ENCODE peak calls at places on chromosome 17, in ten cellular contexts. One of them, this sample, is unnamed.

GRCh38 chr17:71302721-71303549 is 817.9 kb upstream of the SOX9 start:
- DNase-seq in effector memory CD4-positive, alpha-beta T cell: no peak
- DNase-seq in GM23338: no peak
- DNase-seq in psoas muscle: no peak
- DNase-seq in aorta: no peak
- DNase-seq in heart right ventricle: no peak
- DNase-seq in ascending aorta: no peak
- DNase-seq in mammary epithelial cell: peak; percentile 93
- DNase-seq in lower lobe of right lung: no peak
- DNase-seq in brain microvascular endothelial cell: no peak
- DNase-seq in this sample: no peak

GRCh38 chr17:41906465-41907184 is 12.1 kb downstream of the ACLY start:
- DNase-seq in aorta: no peak
- DNase-seq in ascending aorta: no peak
- DNase-seq in effector memory CD4-positive, alpha-beta T cell: no peak
- DNase-seq in heart right ventricle: no peak
- DNase-seq in mammary epithelial cell: no peak
- DNase-seq in lower lobe of right lung: no peak
- DNase-seq in psoas muscle: no peak
- DNase-seq in GM23338: no peak
- DNase-seq in brain microvascular endothelial cell: no peak
- DNase-seq in this sample: no peak

GRCh38 chr17:29617125-29617480 is 5.6 kb downstream of the CORO6 start:
- DNase-seq in heart right ventricle: peak; percentile 56
- DNase-seq in effector memory CD4-positive, alpha-beta T cell: peak; percentile 79
- DNase-seq in mammary epithelial cell: no peak
- DNase-seq in lower lobe of right lung: peak; percentile 88
- DNase-seq in ascending aorta: peak; percentile 90
- DNase-seq in brain microvascular endothelial cell: peak; percentile 60
- DNase-seq in aorta: peak; percentile 92
- DNase-seq in GM23338: peak; percentile 95
- DNase-seq in psoas muscle: peak; percentile 78
- DNase-seq in this sample: peak; percentile 44

GRCh38 chr17:62862251-62862650 is 54.1 kb upstream of the MARCHF10 start:
- DNase-seq in brain microvascular endothelial cell: no peak
- DNase-seq in mammary epithelial cell: peak; percentile 57
- DNase-seq in psoas muscle: no peak
- DNase-seq in ascending aorta: no peak
- DNase-seq in lower lobe of right lung: no peak
- DNase-seq in aorta: no peak
- DNase-seq in GM23338: no peak
- DNase-seq in effector memory CD4-positive, alpha-beta T cell: no peak
- DNase-seq in heart right ventricle: no peak
- DNase-seq in this sample: no peak

GRCh38 chr17:56325561-56325960 is 172.3 kb downstream of the ANKFN1 start:
- DNase-seq in brain microvascular endothelial cell: no peak
- DNase-seq in mammary epithelial cell: no peak
- DNase-seq in ascending aorta: no peak
- DNase-seq in lower lobe of right lung: no peak
- DNase-seq in heart right ventricle: no peak
- DNase-seq in aorta: no peak
- DNase-seq in psoas muscle: no peak
- DNase-seq in GM23338: peak; percentile 13
- DNase-seq in effector memory CD4-positive, alpha-beta T cell: no peak
- DNase-seq in this sample: no peak

GRCh38 chr17:4631836-4632582 is 9.5 kb downstream of the ALOX15 start:
- DNase-seq in brain microvascular endothelial cell: peak; percentile 33
- DNase-seq in aorta: no peak
- DNase-seq in psoas muscle: no peak
- DNase-seq in ascending aorta: peak; percentile 15
- DNase-seq in heart right ventricle: no peak
- DNase-seq in mammary epithelial cell: no peak
- DNase-seq in lower lobe of right lung: no peak
- DNase-seq in GM23338: peak; percentile 78
- DNase-seq in effector memory CD4-positive, alpha-beta T cell: no peak
- DNase-seq in this sample: no peak

GRCh38 chr17:55642741-55643140 is 79.9 kb downstream of the TMEM100 start:
- DNase-seq in aorta: no peak
- DNase-seq in brain microvascular endothelial cell: no peak
- DNase-seq in mammary epithelial cell: no peak
- DNase-seq in ascending aorta: no peak
- DNase-seq in heart right ventricle: no peak
- DNase-seq in psoas muscle: no peak
- DNase-seq in GM23338: no peak
- DNase-seq in effector memory CD4-positive, alpha-beta T cell: no peak
- DNase-seq in lower lobe of right lung: no peak
- DNase-seq in this sample: no peak

GRCh38 chr17:31373150-31374082 is 18.1 kb upstream of the RAB11FIP4 start:
- DNase-seq in effector memory CD4-positive, alpha-beta T cell: no peak
- DNase-seq in heart right ventricle: no peak
- DNase-seq in brain microvascular endothelial cell: peak; percentile 59
- DNase-seq in mammary epithelial cell: peak; percentile 39
- DNase-seq in lower lobe of right lung: no peak
- DNase-seq in ascending aorta: no peak
- DNase-seq in GM23338: peak; percentile 74
- DNase-seq in psoas muscle: no peak
- DNase-seq in aorta: no peak
- DNase-seq in this sample: no peak

DNA sequence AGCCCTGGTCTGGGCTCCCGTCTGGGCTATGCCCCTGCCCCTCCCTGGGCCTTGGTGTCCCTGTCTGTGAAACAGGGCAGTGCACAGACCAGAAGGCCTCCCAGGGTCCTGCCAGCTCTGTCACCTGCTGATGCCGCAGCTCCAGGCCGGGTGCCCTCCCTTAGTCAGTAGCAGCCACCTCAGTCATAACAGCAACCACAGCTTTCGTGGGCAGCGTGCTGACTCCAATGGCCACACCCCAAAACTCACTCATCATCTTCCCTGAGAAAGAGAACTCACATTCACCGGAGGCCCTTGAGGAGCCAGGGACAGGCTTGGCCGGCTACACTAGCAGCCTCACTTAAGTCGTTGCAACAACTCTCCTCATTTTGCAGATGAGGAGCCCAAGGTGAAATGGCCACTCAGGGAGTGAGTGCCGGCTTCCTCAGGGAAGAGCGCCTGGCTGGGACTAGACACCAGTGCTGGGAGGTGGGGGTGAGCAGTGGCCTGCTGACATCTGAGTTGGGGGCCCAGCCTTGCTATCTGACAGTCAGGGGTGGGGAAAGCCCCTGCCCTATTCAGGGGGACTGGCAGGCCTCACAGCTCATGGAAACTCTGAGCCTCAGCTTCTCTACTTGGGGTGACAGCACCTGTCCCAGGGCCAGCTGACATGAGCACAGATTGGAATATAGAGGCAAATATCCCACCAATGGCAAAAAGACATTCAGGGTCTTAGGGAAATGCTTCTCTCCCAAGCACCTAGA is 22.6 kb downstream of the SLC5A10 start:
- DNase-seq in ascending aorta: no peak
- DNase-seq in heart right ventricle: no peak
- DNase-seq in brain microvascular endothelial cell: no peak
- DNase-seq in aorta: no peak
- DNase-seq in mammary epithelial cell: peak; percentile 56
- DNase-seq in lower lobe of right lung: no peak
- DNase-seq in effector memory CD4-positive, alpha-beta T cell: no peak
- DNase-seq in GM23338: no peak
- DNase-seq in psoas muscle: no peak
- DNase-seq in this sample: no peak
- H3K36me3 ChIP-seq in ascending aorta: peaks cover 21% of the 10 kb centered on the region
- H3K36me3 ChIP-seq in heart right ventricle: no peaks in the 10 kb centered on the region
- H3K36me3 ChIP-seq in brain microvascular endothelial cell: peaks cover 10% of the 10 kb centered on the region
- H3K36me3 ChIP-seq in aorta: peaks cover 18% of the 10 kb centered on the region
- H3K36me3 ChIP-seq in mammary epithelial cell: peaks cover 2% of the 10 kb centered on the region
- H3K36me3 ChIP-seq in lower lobe of right lung: peaks cover 18% of the 10 kb centered on the region
- H3K36me3 ChIP-seq in effector memory CD4-positive, alpha-beta T cell: peaks cover 23% of the 10 kb centered on the region
- H3K36me3 ChIP-seq in GM23338: peaks cover 10% of the 10 kb centered on the region
- H3K36me3 ChIP-seq in psoas muscle: peaks cover 2% of the 10 kb centered on the region
- H3K36me3 ChIP-seq in this sample: peaks cover 20% of the 10 kb centered on the region

GRCh38 chr17:36534881-36535668 is at the start of gene PIGW:
- DNase-seq in brain microvascular endothelial cell: peak; percentile 80
- DNase-seq in aorta: peak; percentile 93
- DNase-seq in lower lobe of right lung: peak; percentile 93
- DNase-seq in heart right ventricle: peak; percentile 86
- DNase-seq in GM23338: peak; percentile 95
- DNase-seq in ascending aorta: peak; percentile 92
- DNase-seq in mammary epithelial cell: peak; percentile 92
- DNase-seq in psoas muscle: peak; percentile 92
- DNase-seq in effector memory CD4-positive, alpha-beta T cell: peak; percentile 71
- DNase-seq in this sample: peak; percentile 53

GRCh38 chr17:36532435-36532975 is 2.2 kb downstream of the MYO19 start:
- DNase-seq in ascending aorta: no peak
- DNase-seq in heart right ventricle: no peak
- DNase-seq in brain microvascular endothelial cell: no peak
- DNase-seq in effector memory CD4-positive, alpha-beta T cell: no peak
- DNase-seq in lower lobe of right lung: no peak
- DNase-seq in aorta: no peak
- DNase-seq in GM23338: no peak
- DNase-seq in psoas muscle: no peak
- DNase-seq in mammary epithelial cell: peak; percentile 74
- DNase-seq in this sample: no peak

GRCh38 chr17:36529121-36529520 is 5.5 kb downstream of the MYO19 start:
- DNase-seq in ascending aorta: no peak
- DNase-seq in GM23338: no peak
- DNase-seq in aorta: no peak
- DNase-seq in psoas muscle: no peak
- DNase-seq in heart right ventricle: no peak
- DNase-seq in lower lobe of right lung: no peak
- DNase-seq in effector memory CD4-positive, alpha-beta T cell: no peak
- DNase-seq in brain microvascular endothelial cell: peak; percentile 55
- DNase-seq in mammary epithelial cell: peak; percentile 68
- DNase-seq in this sample: no peak

GRCh38 chr17:36535669-36536081 is 888 bp downstream of the PIGW start:
- DNase-seq in effector memory CD4-positive, alpha-beta T cell: no peak
- DNase-seq in mammary epithelial cell: no peak
- DNase-seq in aorta: no peak
- DNase-seq in heart right ventricle: no peak
- DNase-seq in GM23338: no peak
- DNase-seq in ascending aorta: no peak
- DNase-seq in lower lobe of right lung: no peak
- DNase-seq in brain microvascular endothelial cell: no peak
- DNase-seq in psoas muscle: no peak
- DNase-seq in this sample: no peak

DNA sequence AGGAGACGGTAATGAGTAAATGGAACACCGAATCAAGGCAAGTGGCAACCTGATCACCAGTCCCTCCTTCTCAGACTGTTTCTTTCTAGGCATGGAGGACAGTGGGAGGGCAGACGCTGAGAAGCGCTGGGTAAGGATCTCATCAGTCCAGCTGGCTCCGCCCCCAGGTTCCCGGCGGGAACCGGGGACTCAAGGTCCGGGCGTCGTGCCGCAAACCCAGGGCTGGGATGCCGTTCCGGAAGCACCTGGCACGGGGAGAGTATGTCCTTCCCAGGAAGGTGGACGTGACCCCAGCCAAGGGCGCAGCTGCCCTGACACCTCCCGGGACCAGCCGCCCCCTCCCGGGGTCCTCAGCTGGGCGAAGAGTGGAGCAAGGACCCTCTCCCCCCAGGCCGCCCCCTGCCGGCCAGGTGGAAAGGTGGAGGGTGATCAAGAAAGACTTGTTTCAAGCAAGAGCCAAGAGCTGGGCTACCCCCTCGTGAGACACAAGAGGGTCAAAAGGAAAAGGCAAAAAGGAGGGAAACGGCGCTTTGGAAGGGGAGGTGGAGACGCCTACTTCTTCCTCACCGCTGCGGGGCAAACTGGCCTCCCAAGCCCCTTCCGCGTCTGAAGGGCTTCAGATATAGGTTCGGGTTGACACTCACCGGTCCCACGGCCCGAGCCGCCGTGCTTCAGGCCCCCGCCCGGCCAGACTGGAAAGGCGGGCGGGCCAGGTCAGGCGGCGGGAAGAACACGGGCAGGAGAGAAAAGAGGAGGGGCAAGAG is at the start of gene MYO19:
- DNase-seq in lower lobe of right lung: peak; percentile 80
- DNase-seq in psoas muscle: peak; percentile 74
- DNase-seq in heart right ventricle: peak; percentile 52
- DNase-seq in effector memory CD4-positive, alpha-beta T cell: no peak
- DNase-seq in GM23338: peak; percentile 92
- DNase-seq in ascending aorta: peak; percentile 80
- DNase-seq in aorta: peak; percentile 72
- DNase-seq in brain microvascular endothelial cell: peak; percentile 33
- DNase-seq in mammary epithelial cell: peak; percentile 96
- DNase-seq in this sample: no peak
- H3K36me3 ChIP-seq in lower lobe of right lung: peaks cover 48% of the 10 kb centered on the region
- H3K36me3 ChIP-seq in psoas muscle: peaks cover 9% of the 10 kb centered on the region
- H3K36me3 ChIP-seq in heart right ventricle: no peaks in the 10 kb centered on the region
- H3K36me3 ChIP-seq in effector memory CD4-positive, alpha-beta T cell: peaks cover 13% of the 10 kb centered on the region
- H3K36me3 ChIP-seq in GM23338: peaks cover 50% of the 10 kb centered on the region
- H3K36me3 ChIP-seq in ascending aorta: peaks cover 4% of the 10 kb centered on the region
- H3K36me3 ChIP-seq in aorta: no peaks in the 10 kb centered on the region
- H3K36me3 ChIP-seq in brain microvascular endothelial cell: peaks cover 13% of the 10 kb centered on the region
- H3K36me3 ChIP-seq in mammary epithelial cell: peaks cover 23% of the 10 kb centered on the region
- H3K36me3 ChIP-seq in this sample: peaks cover 68% of the 10 kb centered on the region

GRCh38 chr17:78134899-78135385 is 4.4 kb downstream of the TMC8 start:
- DNase-seq in effector memory CD4-positive, alpha-beta T cell: no peak
- DNase-seq in aorta: no peak
- DNase-seq in lower lobe of right lung: no peak
- DNase-seq in psoas muscle: no peak
- DNase-seq in mammary epithelial cell: no peak
- DNase-seq in brain microvascular endothelial cell: no peak
- DNase-seq in heart right ventricle: no peak
- DNase-seq in GM23338: no peak
- DNase-seq in ascending aorta: no peak
- DNase-seq in this sample: no peak

GRCh38 chr17:78132767-78133178 is 2.2 kb downstream of the TMC8 start:
- DNase-seq in lower lobe of right lung: no peak
- DNase-seq in effector memory CD4-positive, alpha-beta T cell: no peak
- DNase-seq in psoas muscle: no peak
- DNase-seq in aorta: no peak
- DNase-seq in heart right ventricle: no peak
- DNase-seq in GM23338: no peak
- DNase-seq in mammary epithelial cell: no peak
- DNase-seq in brain microvascular endothelial cell: no peak
- DNase-seq in ascending aorta: no peak
- DNase-seq in this sample: no peak

GRCh38 chr17:78133179-78133951 is 2.8 kb downstream of the TMC8 start:
- DNase-seq in mammary epithelial cell: no peak
- DNase-seq in lower lobe of right lung: no peak
- DNase-seq in GM23338: no peak
- DNase-seq in brain microvascular endothelial cell: no peak
- DNase-seq in ascending aorta: no peak
- DNase-seq in psoas muscle: no peak
- DNase-seq in heart right ventricle: no peak
- DNase-seq in effector memory CD4-positive, alpha-beta T cell: no peak
- DNase-seq in aorta: no peak
- DNase-seq in this sample: no peak

GRCh38 chr17:78135858-78136500 is 5.4 kb downstream of the TMC8 start:
- DNase-seq in psoas muscle: no peak
- DNase-seq in effector memory CD4-positive, alpha-beta T cell: no peak
- DNase-seq in ascending aorta: no peak
- DNase-seq in lower lobe of right lung: no peak
- DNase-seq in aorta: no peak
- DNase-seq in brain microvascular endothelial cell: no peak
- DNase-seq in heart right ventricle: no peak
- DNase-seq in GM23338: no peak
- DNase-seq in mammary epithelial cell: no peak
- DNase-seq in this sample: no peak

GRCh38 chr17:78133971-78134898 is 3.7 kb downstream of the TMC8 start:
- DNase-seq in effector memory CD4-positive, alpha-beta T cell: peak; percentile 70
- DNase-seq in GM23338: peak; percentile 93
- DNase-seq in brain microvascular endothelial cell: no peak
- DNase-seq in aorta: peak; percentile 65
- DNase-seq in ascending aorta: no peak
- DNase-seq in mammary epithelial cell: no peak
- DNase-seq in heart right ventricle: no peak
- DNase-seq in psoas muscle: no peak
- DNase-seq in lower lobe of right lung: peak; percentile 80
- DNase-seq in this sample: no peak
- H3K36me3 ChIP-seq in effector memory CD4-positive, alpha-beta T cell: peaks cover 44% of the 10 kb centered on the region
- H3K36me3 ChIP-seq in GM23338: no peaks in the 10 kb centered on the region
- H3K36me3 ChIP-seq in brain microvascular endothelial cell: no peaks in the 10 kb centered on the region
- H3K36me3 ChIP-seq in aorta: no peaks in the 10 kb centered on the region
- H3K36me3 ChIP-seq in ascending aorta: no peaks in the 10 kb centered on the region
- H3K36me3 ChIP-seq in mammary epithelial cell: no peaks in the 10 kb centered on the region
- H3K36me3 ChIP-seq in heart right ventricle: no peaks in the 10 kb centered on the region
- H3K36me3 ChIP-seq in psoas muscle: no peaks in the 10 kb centered on the region
- H3K36me3 ChIP-seq in lower lobe of right lung: peaks cover 17% of the 10 kb centered on the region
- H3K36me3 ChIP-seq in this sample: no peaks in the 10 kb centered on the region

DNA sequence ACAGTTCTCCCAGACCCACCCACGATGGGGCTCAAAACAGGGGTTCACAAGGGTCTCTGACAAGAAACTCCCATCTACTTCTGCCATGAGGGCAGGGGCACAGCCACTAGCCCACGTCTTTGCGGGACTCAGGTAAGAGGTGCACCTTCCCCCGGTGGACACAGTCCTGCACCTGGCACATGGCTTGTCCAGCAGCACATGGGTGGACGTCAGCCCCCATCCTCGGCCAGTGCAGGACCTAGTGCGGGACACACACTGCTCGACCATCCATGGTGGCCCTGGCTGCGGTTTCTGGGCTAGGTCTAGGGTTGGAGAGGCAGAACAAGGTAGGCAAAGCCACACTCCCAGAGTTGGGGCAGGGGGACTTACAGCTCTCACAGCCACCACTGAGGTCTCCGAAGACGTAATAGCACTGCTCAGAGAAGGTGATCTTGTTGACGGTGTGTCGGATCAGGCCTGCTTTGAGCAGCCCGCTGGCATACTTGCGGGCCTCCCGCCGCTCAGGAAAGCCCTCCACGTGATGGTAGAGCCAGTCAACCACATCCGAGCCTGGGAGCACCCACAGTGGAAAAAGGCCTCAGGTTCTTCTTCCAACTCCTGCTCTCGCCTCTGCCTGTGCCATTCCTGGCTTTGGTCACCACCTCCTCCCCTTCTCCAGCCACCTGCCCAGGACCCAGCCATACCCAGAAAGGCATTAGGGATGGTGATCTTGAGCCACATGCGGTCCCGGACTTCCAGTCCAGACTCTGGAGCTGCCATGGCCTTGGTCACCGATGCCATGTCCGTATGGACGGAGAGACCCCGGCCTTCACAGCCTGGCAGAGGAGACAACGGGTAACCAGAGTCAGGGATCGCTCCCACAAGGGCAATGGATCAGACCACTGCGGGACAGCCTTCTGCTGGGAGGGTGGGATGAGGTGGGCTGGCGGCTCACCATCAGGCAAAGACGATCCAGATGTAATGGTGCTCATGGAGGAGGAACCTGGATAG is 7.3 kb downstream of the ACADVL start:
- DNase-seq in brain microvascular endothelial cell: no peak
- DNase-seq in mammary epithelial cell: no peak
- DNase-seq in psoas muscle: peak; percentile 14
- DNase-seq in heart right ventricle: peak; percentile 3
- DNase-seq in effector memory CD4-positive, alpha-beta T cell: no peak
- DNase-seq in ascending aorta: no peak
- DNase-seq in GM23338: no peak
- DNase-seq in aorta: no peak
- DNase-seq in lower lobe of right lung: no peak
- DNase-seq in this sample: no peak
- H3K36me3 ChIP-seq in brain microvascular endothelial cell: peaks cover 62% of the 10 kb centered on the region
- H3K36me3 ChIP-seq in mammary epithelial cell: peaks cover 41% of the 10 kb centered on the region
- H3K36me3 ChIP-seq in psoas muscle: peaks cover 10% of the 10 kb centered on the region
- H3K36me3 ChIP-seq in heart right ventricle: no peaks in the 10 kb centered on the region
- H3K36me3 ChIP-seq in effector memory CD4-positive, alpha-beta T cell: peaks cover 71% of the 10 kb centered on the region
- H3K36me3 ChIP-seq in ascending aorta: peaks cover 84% of the 10 kb centered on the region
- H3K36me3 ChIP-seq in GM23338: peaks cover 11% of the 10 kb centered on the region
- H3K36me3 ChIP-seq in aorta: peaks cover 6% of the 10 kb centered on the region
- H3K36me3 ChIP-seq in lower lobe of right lung: peaks cover 86% of the 10 kb centered on the region
- H3K36me3 ChIP-seq in this sample: peaks cover 88% of the 10 kb centered on the region